ENCODE peak calls at places on chromosomes 2 and 18, in seven cellular contexts. U is erythroblast, Z is body of pancreas, J is uterus, N is HCT116, B is gastrocnemius medialis, W is IMR-90. P is an unnamed sample.

GRCh38 chr2:82182270-82182669 is 1877.7 kb upstream of the LRRTM1 start:
- DNase-seq in Z (no peak), B (no peak), W (no peak), N (no peak), J (no peak), U (no peak), P (no peak)

GRCh38 chr2:39723497-39723896 is 55.6 kb downstream of the THUMPD2 start:
- DNase-seq in J (no peak), B (no peak), W (no peak), N (no peak), Z (no peak), U (no peak), P (no peak)

GRCh38 chr18:22219568-22220355 is 50.4 kb downstream of the GATA6 start:
- DNase-seq in B (no peak), U (no peak), W (no peak), N (peak), Z (no peak), J (no peak), P (no peak)

GRCh38 chr2:185381631-185382030 is 357.0 kb upstream of the FSIP2 start:
- DNase-seq in W (no peak), U (no peak), J (no peak), B (no peak), N (no peak), Z (no peak), P (no peak)

GRCh38 chr2:181312515-181312927 is 144.7 kb upstream of the ITGA4 start:
- DNase-seq in Z (no peak), J (no peak), N (no peak), B (no peak), W (no peak), U (no peak), P (no peak)

GRCh38 chr2:223701761-223702160 is 99.6 kb upstream of the SCG2 start:
- DNase-seq in B (no peak), U (no peak), W (no peak), Z (no peak), J (no peak), N (no peak), P (no peak)

GRCh38 chr2:180730976-180731375 is 249.4 kb upstream of the UBE2E3 start:
- DNase-seq in N (no peak), Z (no peak), J (no peak), U (no peak), W (peak), B (no peak), P (no peak)

GRCh38 chr2:238527565-238527964 is 100.8 kb downstream of the ASB1 start:
- DNase-seq in B (no peak), Z (no peak), W (peak), N (no peak), J (no peak), U (no peak), P (peak)

GRCh38 chr2:144660518-144661316 is 140.8 kb upstream of the ZEB2 start:
- DNase-seq in B (no peak), J (no peak), W (peak), Z (peak), N (no peak), U (peak), P (no peak)

GRCh38 chr2:159797468-159798375 is at the start of gene CD302:
- DNase-seq in W (peak), N (no peak), J (peak), Z (peak), B (peak), U (peak), P (peak)

GRCh38 chr2:231472816-231473215 is 8.5 kb upstream of the NCL start:
- DNase-seq in W (no peak), J (no peak), B (no peak), Z (no peak), U (no peak), N (no peak), P (no peak)

GRCh38 chr18:79803611-79804051 is 5.9 kb downstream of the KCNG2 start:
- DNase-seq in N (no peak), W (no peak), J (no peak), Z (no peak), B (no peak), U (no peak), P (no peak)

GRCh38 chr2:66433945-66434678 is 813 bp upstream of the MEIS1 start:
- DNase-seq in J (peak), N (no peak), B (peak), Z (peak), U (peak), W (peak), P (peak)

GRCh38 chr18:27094621-27095020 is 90.5 kb downstream of the CHST9 start:
- DNase-seq in J (no peak), U (no peak), N (no peak), Z (no peak), B (no peak), W (no peak), P (no peak)

GRCh38 chr2:118632921-118633320 is 214.5 kb downstream of the EN1 start:
- DNase-seq in U (no peak), N (no peak), W (no peak), J (no peak), B (no peak), Z (no peak), P (no peak)

GRCh38 chr2:38797276-38797675 is 19.3 kb downstream of the GEMIN6 start:
- DNase-seq in N (no peak), J (no peak), U (no peak), W (peak), B (no peak), Z (no peak), P (no peak)

GRCh38 chr2:114661926-114662670 is 219.7 kb downstream of the DPP10 start:
- DNase-seq in Z (peak), W (no peak), N (no peak), U (no peak), J (no peak), B (no peak), P (no peak)

GRCh38 chr2:110690345-110690965 is 12.6 kb upstream of the BUB1 start:
- DNase-seq in W (no peak), U (no peak), J (no peak), Z (no peak), N (no peak), B (no peak), P (no peak)
- TF ChIP-seq POLR2A in W (no peak), U (no peak), J (no peak), Z (no peak), N (no peak), B (no peak), P (no peak)

DNA sequence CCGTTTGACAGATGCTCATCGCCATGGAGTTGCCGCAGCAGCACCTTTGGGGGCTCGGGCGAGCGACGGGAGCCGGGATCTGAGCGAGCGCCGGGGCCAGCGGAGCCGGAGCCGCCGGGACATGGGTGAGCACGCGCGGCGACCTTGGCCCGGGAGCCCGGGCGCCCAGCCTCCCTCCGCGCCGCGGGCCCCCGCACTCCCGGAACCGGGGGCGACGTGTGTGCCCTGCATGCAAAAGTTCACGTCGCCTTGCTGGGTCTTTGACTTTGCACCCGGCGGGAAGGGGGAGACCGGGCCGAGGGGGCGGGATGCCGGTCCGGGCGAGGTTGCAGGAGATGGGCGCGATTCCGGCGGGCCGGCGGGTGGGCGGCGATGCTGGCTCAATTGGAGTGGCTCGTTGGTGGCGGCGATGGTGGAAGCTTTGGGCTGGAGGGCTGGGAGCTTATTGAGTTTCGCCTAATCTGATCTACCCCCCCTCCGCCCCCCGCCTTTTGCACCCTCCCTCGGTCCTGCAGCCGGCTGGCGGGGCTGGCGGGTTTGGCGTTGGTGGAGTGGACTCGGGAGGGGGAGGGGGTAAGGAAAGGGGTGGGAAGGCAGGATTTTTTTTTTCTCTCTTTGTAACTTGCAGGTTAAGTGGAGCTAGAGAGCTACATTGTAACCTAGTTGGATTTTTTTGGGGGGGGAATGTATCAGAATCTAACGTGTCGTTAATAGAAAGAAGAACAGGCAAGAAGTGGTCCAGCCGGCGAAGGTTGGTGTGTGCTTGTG is at the start of gene SETBP1:
- DNase-seq in J (peak), W (peak), B (peak), Z (peak), U (peak), N (no peak), P (peak)
- TF ChIP-seq POLR2A in J (no peak), W (no peak), B (peak), Z (peak), U (no peak), N (no peak), P (peak)

GRCh38 chr2:205700331-205701132 is 18.2 kb downstream of the NRP2 start:
- DNase-seq in W (peak), U (no peak), J (no peak), N (no peak), Z (peak), B (no peak), P (no peak)
- TF ChIP-seq POLR2A in W (peak), U (no peak), J (no peak), N (no peak), Z (no peak), B (no peak), P (no peak)

GRCh38 chr2:96869824-96870630 is at the start of gene SEMA4C:
- DNase-seq in W (no peak), J (peak), B (no peak), N (no peak), U (peak), Z (peak), P (peak)
- TF ChIP-seq POLR2A in W (peak), J (peak), B (peak), N (peak), U (no peak), Z (peak), P (peak)

GRCh38 chr2:74421248-74421870 is at the start of the genes C2orf81 and WDR54:
- DNase-seq in J (peak), U (peak), Z (peak), B (peak), N (peak), W (peak), P (peak)
- TF ChIP-seq POLR2A in J (no peak), U (peak), Z (no peak), B (no peak), N (peak), W (peak), P (peak)